ENCODE peak calls at places on chromosome 2, in ten cellular contexts. H, B, R, W, G, D, X, I, P and J are unnamed samples.

GRCh38 chr2:236352761-236353593 is 88.8 kb upstream of the ASB18 start:
- DNase-seq in H (no peak), B (no peak), R (no peak), W (no peak), G (no peak), D (no peak), X (peak; percentile 60), I (no peak), P (no peak), J (no peak)

GRCh38 chr2:7089284-7089683 is 172.1 kb downstream of the RNF144A start:
- DNase-seq in H (no peak), B (no peak), R (no peak), W (no peak), G (no peak), D (no peak), X (no peak), I (no peak), P (no peak), J (no peak)

GRCh38 chr2:160054984-160055725 is 7.3 kb downstream of the PLA2R1 start:
- DNase-seq in H (no peak), B (no peak), R (no peak), W (no peak), G (no peak), D (no peak), X (no peak), I (no peak), P (no peak), J (no peak)

GRCh38 chr2:61959381-61960293 is 54.2 kb downstream of the COMMD1 start:
- DNase-seq in H (no peak), B (no peak), R (no peak), W (no peak), G (no peak), D (no peak), X (no peak), I (no peak), P (no peak), J (no peak)

GRCh38 chr2:28224648-28225471 is 167.8 kb upstream of the FOSL2 start:
- DNase-seq in H (peak; percentile 72), B (no peak), R (no peak), W (no peak), G (no peak), D (no peak), X (no peak), I (no peak), P (no peak), J (no peak)

GRCh38 chr2:232320038-232320790 is 58.3 kb upstream of the ALPP start:
- DNase-seq in H (no peak), B (no peak), R (no peak), W (no peak), G (no peak), D (peak; percentile 80), X (no peak), I (no peak), P (no peak), J (no peak)

GRCh38 chr2:232438951-232439757 is 16.8 kb upstream of the ALPI start:
- DNase-seq in H (no peak), B (no peak), R (peak; percentile 29), W (no peak), G (peak; percentile 15), D (peak; percentile 60), X (no peak), I (peak; percentile 56), P (peak; percentile 34), J (no peak)

GRCh38 chr2:1940660-1941059 is 196.3 kb upstream of the PXDN start:
- DNase-seq in H (no peak), B (no peak), R (no peak), W (no peak), G (no peak), D (peak; percentile 86), X (no peak), I (no peak), P (no peak), J (peak; percentile 79)

GRCh38 chr2:64354857-64355680 is 98.9 kb upstream of the LGALSL start:
- DNase-seq in H (peak; percentile 24), B (no peak), R (no peak), W (no peak), G (no peak), D (no peak), X (no peak), I (no peak), P (no peak), J (no peak)

GRCh38 chr2:234725528-234726264 is 226.1 kb upstream of the SH3BP4 start:
- DNase-seq in H (no peak), B (no peak), R (no peak), W (no peak), G (no peak), D (no peak), X (no peak), I (no peak), P (no peak), J (no peak)

GRCh38 chr2:197675711-197676188 is 363 bp upstream of the RFTN2 start:
- DNase-seq in H (peak; percentile 29), B (peak; percentile 17), R (no peak), W (no peak), G (no peak), D (peak; percentile 63), X (no peak), I (peak; percentile 34), P (no peak), J (no peak)

GRCh38 chr2:48072556-48072955 is 166.3 kb upstream of the FBXO11 start:
- DNase-seq in H (no peak), B (no peak), R (no peak), W (no peak), G (no peak), D (no peak), X (no peak), I (no peak), P (no peak), J (no peak)

GRCh38 chr2:174644406-174644805 is 46.8 kb upstream of the WIPF1 start:
- DNase-seq in H (no peak), B (no peak), R (no peak), W (no peak), G (no peak), D (no peak), X (no peak), I (no peak), P (no peak), J (no peak)

GRCh38 chr2:1571477-1572417 is 158.5 kb downstream of the TPO start:
- DNase-seq in H (no peak), B (no peak), R (no peak), W (no peak), G (no peak), D (no peak), X (no peak), I (no peak), P (no peak), J (peak; percentile 14)

GRCh38 chr2:104891145-104891544 is 37.2 kb downstream of the POU3F3 start:
- DNase-seq in H (no peak), B (no peak), R (no peak), W (no peak), G (no peak), D (no peak), X (no peak), I (no peak), P (no peak), J (no peak)

GRCh38 chr2:86014493-86014892 is 91.2 kb downstream of the POLR1A start:
- DNase-seq in H (no peak), B (no peak), R (no peak), W (no peak), G (no peak), D (no peak), X (no peak), I (no peak), P (no peak), J (no peak)

GRCh38 chr2:144650886-144651285 is 131.0 kb upstream of the ZEB2 start:
- DNase-seq in H (no peak), B (no peak), R (no peak), W (no peak), G (no peak), D (no peak), X (no peak), I (no peak), P (no peak), J (no peak)

GRCh38 chr2:99139003-99139402 is 2.5 kb upstream of the C2orf15 start:
- DNase-seq in H (no peak), B (no peak), R (no peak), W (no peak), G (no peak), D (no peak), X (no peak), I (no peak), P (no peak), J (no peak)

GRCh38 chr2:230591850-230592249 is 120.8 kb upstream of the CAB39 start:
- DNase-seq in H (no peak), B (no peak), R (no peak), W (no peak), G (no peak), D (no peak), X (no peak), I (no peak), P (no peak), J (no peak)

GRCh38 chr2:12416600-12416999 is 300.1 kb upstream of the TRIB2 start:
- DNase-seq in H (no peak), B (no peak), R (peak; percentile 39), W (peak; percentile 55), G (peak; percentile 61), D (peak; percentile 84), X (no peak), I (peak; percentile 15), P (peak; percentile 55), J (peak; percentile 72)